ENCODE peak calls at places on chromosomes 7 and 10, in five cellular contexts. N is ELR; J is NCI-H2081; Z is HEK293T; D is CD4-positive, alpha-beta T cell. S is an unnamed sample.

GRCh38 chr7:97847791-97848190 is 24.4 kb downstream of the ASNS start:
- DNase-seq in N (no peak), J (no peak), Z (no peak), D (no peak), S (no peak)

GRCh38 chr10:15121707-15122106 is 24.6 kb downstream of the RPP38 start:
- DNase-seq in N (peak), J (no peak), Z (no peak), D (no peak), S (no peak)

GRCh38 chr10:118592675-118593330 is 2.6 kb downstream of the PRLHR start:
- DNase-seq in N (no peak), J (peak), Z (no peak), D (no peak), S (no peak)

GRCh38 chr10:63058236-63058635 is 74.9 kb upstream of the NRBF2 start:
- DNase-seq in N (peak), J (no peak), Z (no peak), D (no peak), S (no peak)

GRCh38 chr7:155300641-155301452 is 3.2 kb downstream of the INSIG1 start:
- DNase-seq in N (no peak), J (no peak), Z (no peak), D (no peak), S (no peak)

GRCh38 chr10:98033515-98033914 is 3.1 kb upstream of the CRTAC1 start:
- DNase-seq in N (no peak), J (no peak), Z (no peak), D (no peak), S (no peak)

GRCh38 chr10:99232357-99232999 is 3.2 kb downstream of the HPSE2 start:
- DNase-seq in N (no peak), J (no peak), Z (no peak), D (no peak), S (no peak)

GRCh38 chr10:25101466-25101865 is 73.3 kb upstream of the GPR158 start:
- DNase-seq in N (no peak), J (no peak), Z (no peak), D (no peak), S (no peak)

GRCh38 chr7:159070422-159071148 is 74.1 kb downstream of the VIPR2 start:
- DNase-seq in N (no peak), J (no peak), Z (no peak), D (no peak), S (no peak)

GRCh38 chr10:73338801-73339368 is 19.8 kb downstream of the CFAP70 start:
- DNase-seq in N (peak), J (no peak), Z (no peak), D (no peak), S (no peak)

GRCh38 chr7:8189615-8190014 is 72.4 kb downstream of the ICA1 start:
- DNase-seq in N (no peak), J (no peak), Z (no peak), D (no peak), S (no peak)

GRCh38 chr10:62250594-62251198 is 17.9 kb downstream of the RTKN2 start:
- DNase-seq in N (peak), J (no peak), Z (no peak), D (no peak), S (no peak)

GRCh38 chr10:17865351-17865750 is 56.2 kb downstream of the MRC1 start:
- DNase-seq in N (no peak), J (no peak), Z (no peak), D (no peak), S (no peak)

GRCh38 chr7:136138991-136139390 is 161.8 kb upstream of the MTPN start:
- DNase-seq in N (no peak), J (no peak), Z (no peak), D (no peak), S (no peak)

S was measured in T follicular helper cell.